ENCODE peak calls at places on chromosomes 5 and 9, in five cellular contexts. One of them, this sample, is unnamed.

GRCh38 chr9:70510157-70510770 is 95.8 kb upstream of the KLF9 start:
- DNase-seq in activated T-helper 1 cell treated with Interleukin-2 at 50 U/mL for 16 hours: no peak
- DNase-seq in A549: peak; percentile 46
- DNase-seq in H7: peak; percentile 21
- DNase-seq in progenitor cell of endocrine pancreas: peak; percentile 17
- DNase-seq in this sample: peak; percentile 34

GRCh38 chr9:22165144-22165543 is 156.0 kb upstream of the CDKN2B start:
- DNase-seq in activated T-helper 1 cell treated with Interleukin-2 at 50 U/mL for 16 hours: no peak
- DNase-seq in A549: no peak
- DNase-seq in H7: no peak
- DNase-seq in progenitor cell of endocrine pancreas: no peak
- DNase-seq in this sample: no peak

GRCh38 chr5:111584651-111585050 is 72.3 kb upstream of the STARD4 start:
- DNase-seq in activated T-helper 1 cell treated with Interleukin-2 at 50 U/mL for 16 hours: no peak
- DNase-seq in A549: no peak
- DNase-seq in H7: no peak
- DNase-seq in progenitor cell of endocrine pancreas: no peak
- DNase-seq in this sample: peak; percentile 96

GRCh38 chr9:117412006-117412715 is 2.7 kb downstream of the ASTN2 start:
- DNase-seq in activated T-helper 1 cell treated with Interleukin-2 at 50 U/mL for 16 hours: no peak
- DNase-seq in A549: no peak
- DNase-seq in H7: peak; percentile 59
- DNase-seq in progenitor cell of endocrine pancreas: no peak
- DNase-seq in this sample: peak; percentile 35

GRCh38 chr9:77585335-77585786 is 62.8 kb downstream of the GNA14 start:
- DNase-seq in activated T-helper 1 cell treated with Interleukin-2 at 50 U/mL for 16 hours: no peak
- DNase-seq in A549: no peak
- DNase-seq in H7: peak; percentile 18
- DNase-seq in progenitor cell of endocrine pancreas: no peak
- DNase-seq in this sample: peak; percentile 40

GRCh38 chr9:72592501-72593403 is 71.3 kb downstream of the TMC1 start:
- DNase-seq in activated T-helper 1 cell treated with Interleukin-2 at 50 U/mL for 16 hours: no peak
- DNase-seq in A549: peak; percentile 78
- DNase-seq in H7: peak; percentile 55
- DNase-seq in progenitor cell of endocrine pancreas: no peak
- DNase-seq in this sample: peak; percentile 63

GRCh38 chr5:7629559-7629958 is 221.4 kb downstream of the CFAP90 start:
- DNase-seq in activated T-helper 1 cell treated with Interleukin-2 at 50 U/mL for 16 hours: no peak
- DNase-seq in A549: no peak
- DNase-seq in H7: no peak
- DNase-seq in progenitor cell of endocrine pancreas: no peak
- DNase-seq in this sample: no peak

GRCh38 chr9:87909310-87910041 is 8.3 kb upstream of the SPATA31C1 start:
- DNase-seq in activated T-helper 1 cell treated with Interleukin-2 at 50 U/mL for 16 hours: no peak
- DNase-seq in A549: peak; percentile 87
- DNase-seq in H7: peak; percentile 31
- DNase-seq in progenitor cell of endocrine pancreas: no peak
- DNase-seq in this sample: peak; percentile 27

GRCh38 chr5:148957591-148958202 is 105.2 kb downstream of the SH3TC2 start:
- DNase-seq in activated T-helper 1 cell treated with Interleukin-2 at 50 U/mL for 16 hours: no peak
- DNase-seq in A549: peak; percentile 30
- DNase-seq in H7: peak; percentile 77
- DNase-seq in progenitor cell of endocrine pancreas: peak; percentile 32
- DNase-seq in this sample: peak; percentile 72

GRCh38 chr9:37486256-37486615 is 488 bp downstream of the POLR1E start:
- DNase-seq in activated T-helper 1 cell treated with Interleukin-2 at 50 U/mL for 16 hours: no peak
- DNase-seq in A549: no peak
- DNase-seq in H7: peak; percentile 40
- DNase-seq in progenitor cell of endocrine pancreas: no peak
- DNase-seq in this sample: no peak

GRCh38 chr9:106697390-106697789 is 165.6 kb upstream of the ZNF462 start:
- DNase-seq in activated T-helper 1 cell treated with Interleukin-2 at 50 U/mL for 16 hours: no peak
- DNase-seq in A549: no peak
- DNase-seq in H7: no peak
- DNase-seq in progenitor cell of endocrine pancreas: no peak
- DNase-seq in this sample: no peak

GRCh38 chr9:70120834-70121510 is 77.3 kb downstream of the MAMDC2 start:
- DNase-seq in activated T-helper 1 cell treated with Interleukin-2 at 50 U/mL for 16 hours: no peak
- DNase-seq in A549: peak; percentile 52
- DNase-seq in H7: no peak
- DNase-seq in progenitor cell of endocrine pancreas: no peak
- DNase-seq in this sample: peak; percentile 51

GRCh38 chr9:95081998-95082397 is 235.5 kb downstream of the FANCC start:
- DNase-seq in activated T-helper 1 cell treated with Interleukin-2 at 50 U/mL for 16 hours: no peak
- DNase-seq in A549: no peak
- DNase-seq in H7: peak; percentile 44
- DNase-seq in progenitor cell of endocrine pancreas: no peak
- DNase-seq in this sample: no peak

GRCh38 chr9:130171226-130172148 is 717 bp upstream of the NCS1 start:
- DNase-seq in activated T-helper 1 cell treated with Interleukin-2 at 50 U/mL for 16 hours: no peak
- DNase-seq in A549: no peak
- DNase-seq in H7: peak; percentile 90
- DNase-seq in progenitor cell of endocrine pancreas: no peak
- DNase-seq in this sample: peak; percentile 41

GRCh38 chr5:113092683-113093082 is 116.1 kb downstream of the DCP2 start:
- DNase-seq in activated T-helper 1 cell treated with Interleukin-2 at 50 U/mL for 16 hours: no peak
- DNase-seq in A549: no peak
- DNase-seq in H7: no peak
- DNase-seq in progenitor cell of endocrine pancreas: no peak
- DNase-seq in this sample: no peak

GRCh38 chr5:82330506-82330905 is 52.4 kb upstream of the RPS23 start:
- DNase-seq in activated T-helper 1 cell treated with Interleukin-2 at 50 U/mL for 16 hours: no peak
- DNase-seq in A549: no peak
- DNase-seq in H7: no peak
- DNase-seq in progenitor cell of endocrine pancreas: no peak
- DNase-seq in this sample: no peak

GRCh38 chr5:148801682-148802276 is 24.6 kb upstream of the ADRB2 start:
- DNase-seq in activated T-helper 1 cell treated with Interleukin-2 at 50 U/mL for 16 hours: no peak
- DNase-seq in A549: no peak
- DNase-seq in H7: no peak
- DNase-seq in progenitor cell of endocrine pancreas: no peak
- DNase-seq in this sample: no peak

GRCh38 chr5:105840800-105841199 is 1829.9 kb downstream of the EFNA5 start:
- DNase-seq in activated T-helper 1 cell treated with Interleukin-2 at 50 U/mL for 16 hours: no peak
- DNase-seq in A549: no peak
- DNase-seq in H7: no peak
- DNase-seq in progenitor cell of endocrine pancreas: no peak
- DNase-seq in this sample: no peak

GRCh38 chr5:97365918-97366317 is 182.9 kb upstream of the RIOK2 start:
- DNase-seq in activated T-helper 1 cell treated with Interleukin-2 at 50 U/mL for 16 hours: no peak
- DNase-seq in A549: no peak
- DNase-seq in H7: no peak
- DNase-seq in progenitor cell of endocrine pancreas: no peak
- DNase-seq in this sample: no peak

GRCh38 chr5:95644351-95645042 is 2.1 kb upstream of the RFESD start:
- DNase-seq in activated T-helper 1 cell treated with Interleukin-2 at 50 U/mL for 16 hours: no peak
- DNase-seq in A549: peak; percentile 68
- DNase-seq in H7: peak; percentile 26
- DNase-seq in progenitor cell of endocrine pancreas: no peak
- DNase-seq in this sample: peak; percentile 84

GRCh38 chr5:181189363-181189961 is 15.5 kb downstream of the TRIM7 start:
- DNase-seq in activated T-helper 1 cell treated with Interleukin-2 at 50 U/mL for 16 hours: no peak
- DNase-seq in A549: no peak
- DNase-seq in H7: peak; percentile 63
- DNase-seq in progenitor cell of endocrine pancreas: no peak
- DNase-seq in this sample: no peak

GRCh38 chr9:76603448-76603895 is 144.5 kb downstream of the GCNT1 start:
- DNase-seq in activated T-helper 1 cell treated with Interleukin-2 at 50 U/mL for 16 hours: no peak
- DNase-seq in A549: no peak
- DNase-seq in H7: no peak
- DNase-seq in progenitor cell of endocrine pancreas: no peak
- DNase-seq in this sample: no peak

GRCh38 chr9:28770827-28771226 is 1197.5 kb upstream of the C9orf72 start:
- DNase-seq in activated T-helper 1 cell treated with Interleukin-2 at 50 U/mL for 16 hours: no peak
- DNase-seq in A549: no peak
- DNase-seq in H7: no peak
- DNase-seq in progenitor cell of endocrine pancreas: no peak
- DNase-seq in this sample: peak; percentile 87

GRCh38 chr9:14301582-14301981 is 12.4 kb downstream of the NFIB start:
- DNase-seq in activated T-helper 1 cell treated with Interleukin-2 at 50 U/mL for 16 hours: no peak
- DNase-seq in A549: no peak
- DNase-seq in H7: no peak
- DNase-seq in progenitor cell of endocrine pancreas: no peak
- DNase-seq in this sample: peak; percentile 69

GRCh38 chr5:57082441-57083067 is 91.3 kb upstream of the GPBP1 start:
- DNase-seq in activated T-helper 1 cell treated with Interleukin-2 at 50 U/mL for 16 hours: no peak
- DNase-seq in A549: peak; percentile 22
- DNase-seq in H7: peak; percentile 24
- DNase-seq in progenitor cell of endocrine pancreas: no peak
- DNase-seq in this sample: peak; percentile 51

GRCh38 chr5:170330568-170331054 is 33.0 kb upstream of the LCP2 start:
- DNase-seq in activated T-helper 1 cell treated with Interleukin-2 at 50 U/mL for 16 hours: no peak
- DNase-seq in A549: no peak
- DNase-seq in H7: no peak
- DNase-seq in progenitor cell of endocrine pancreas: no peak
- DNase-seq in this sample: no peak

GRCh38 chr5:94174748-94175411 is 433.5 kb upstream of the POU5F2 start:
- DNase-seq in activated T-helper 1 cell treated with Interleukin-2 at 50 U/mL for 16 hours: no peak
- DNase-seq in A549: no peak
- DNase-seq in H7: no peak
- DNase-seq in progenitor cell of endocrine pancreas: no peak
- DNase-seq in this sample: peak; percentile 81

GRCh38 chr5:112417931-112418358 is 1.1 kb downstream of the EPB41L4A start:
- DNase-seq in activated T-helper 1 cell treated with Interleukin-2 at 50 U/mL for 16 hours: no peak
- DNase-seq in A549: no peak
- DNase-seq in H7: peak; percentile 16
- DNase-seq in progenitor cell of endocrine pancreas: no peak
- DNase-seq in this sample: peak; percentile 64

GRCh38 chr9:95341262-95342011 is 23.9 kb upstream of the FANCC start:
- DNase-seq in activated T-helper 1 cell treated with Interleukin-2 at 50 U/mL for 16 hours: no peak
- DNase-seq in A549: peak; percentile 38
- DNase-seq in H7: peak; percentile 57
- DNase-seq in progenitor cell of endocrine pancreas: no peak
- DNase-seq in this sample: peak; percentile 78